ENCODE peak calls at places on chromosomes 4 and X, in four cellular contexts. K is SK-N-SH, U is K562, R is HCT116. F is an unnamed sample.

GRCh38 chr4:186068581-186069402 is at the start of gene TLR3:
- DNase-seq in K (no peak), U (no peak), R (no peak), F (no peak)

GRCh38 chr4:107243141-107243779 is 207.1 kb upstream of the DKK2 start:
- DNase-seq in K (peak; percentile 11), U (no peak), R (no peak), F (no peak)

GRCh38 chrX:140091276-140091886 is 126.1 kb upstream of the CXorf66 start:
- DNase-seq in K (peak; percentile 39), U (peak; percentile 38), R (no peak), F (no peak)

GRCh38 chr4:3123201-3123671 is 48.8 kb downstream of the HTT start:
- DNase-seq in K (no peak), U (no peak), R (no peak), F (no peak)

GRCh38 chrX:71466979-71467523 is 65.9 kb upstream of the OGT start:
- DNase-seq in K (no peak), U (no peak), R (no peak), F (no peak)

GRCh38 chr4:16122784-16123183 is 39.0 kb upstream of the PROM1 start:
- DNase-seq in K (no peak), U (no peak), R (no peak), F (no peak)

GRCh38 chrX:1108451-1109445 is 103.7 kb downstream of the CRLF2 start:
- DNase-seq in K (no peak), U (no peak), R (no peak), F (no peak)

GRCh38 chrX:72402614-72403013 is 96.9 kb upstream of the CITED1 start:
- DNase-seq in K (no peak), U (no peak), R (no peak), F (no peak)

GRCh38 chr4:42277291-42277690 is 120.0 kb upstream of the SHISA3 start:
- DNase-seq in K (no peak), U (no peak), R (no peak), F (no peak)

GRCh38 chrX:6526564-6526963 is 8.4 kb downstream of the VCX3A start:
- DNase-seq in K (no peak), U (no peak), R (no peak), F (no peak)

GRCh38 chr4:134470544-134470943 is 269.0 kb upstream of the PABPC4L start:
- DNase-seq in K (no peak), U (no peak), R (no peak), F (peak; percentile 16)

GRCh38 chr4:26573389-26573794 is 10.5 kb upstream of the TBC1D19 start:
- DNase-seq in K (no peak), U (no peak), R (no peak), F (no peak)
- TF ChIP-seq ELF1 in K (no peak), U (no peak), R (no peak), F (no peak)

DNA sequence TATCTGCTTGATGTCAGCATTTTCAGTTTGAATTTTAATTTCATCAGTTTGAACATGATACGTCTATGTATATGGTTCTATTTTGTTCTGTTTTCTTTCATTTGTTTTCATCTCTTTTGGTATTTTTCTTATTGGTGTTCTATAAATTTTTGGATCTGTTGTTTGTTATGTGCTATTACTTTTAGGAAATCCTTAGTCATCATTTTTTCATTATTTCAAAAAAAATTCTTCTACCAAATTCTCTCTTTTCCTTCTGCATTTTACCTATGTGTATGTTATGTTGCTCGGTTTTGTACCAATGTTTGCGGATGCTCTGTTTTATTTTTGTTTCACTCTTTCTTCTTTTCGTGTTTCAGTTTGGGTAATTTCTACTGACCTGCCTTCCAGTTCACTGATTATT is 32.8 kb downstream of the NPY2R start:
- DNase-seq in K (no peak), U (no peak), R (no peak), F (no peak)
- TF ChIP-seq ELF1 in K (no peak), U (no peak), R (no peak), F (no peak)

DNA sequence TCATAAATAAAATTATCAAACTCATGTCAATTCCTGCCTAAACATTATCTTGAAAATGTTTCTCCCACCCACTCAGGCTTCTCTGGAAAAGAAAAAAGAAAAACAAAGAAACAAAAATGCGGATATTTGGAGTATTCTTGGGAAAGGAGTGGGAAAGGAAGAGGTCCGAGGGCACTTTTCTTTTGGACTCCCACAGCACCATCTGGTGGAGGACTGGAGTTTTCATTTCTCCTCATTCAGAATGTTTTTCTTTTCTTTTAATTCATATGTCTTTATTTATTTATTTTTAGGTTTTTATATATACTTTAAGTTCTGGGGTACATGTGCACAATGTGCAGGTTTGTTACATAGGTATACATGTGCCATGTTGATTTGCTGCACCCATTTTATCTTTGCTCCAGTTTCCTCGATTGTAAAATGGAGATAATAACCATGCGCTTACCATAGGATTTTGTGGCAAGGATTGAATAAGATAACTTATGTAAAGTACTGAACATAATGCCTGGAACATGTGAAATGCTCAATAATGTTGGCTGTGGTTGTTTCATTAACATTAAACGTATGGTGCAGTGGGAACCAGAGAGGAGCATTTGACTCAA is 8.0 kb upstream of the KCNE5 start:
- DNase-seq in K (peak; percentile 34), U (peak; percentile 36), R (no peak), F (no peak)
- TF ChIP-seq ELF1 in K (no peak), U (no peak), R (no peak), F (no peak)

GRCh38 chr4:183556947-183557346 is 52.1 kb downstream of the ING2 start:
- DNase-seq in K (no peak), U (no peak), R (no peak), F (no peak)
- TF ChIP-seq ELF1 in K (no peak), U (no peak), R (no peak), F (no peak)

DNA sequence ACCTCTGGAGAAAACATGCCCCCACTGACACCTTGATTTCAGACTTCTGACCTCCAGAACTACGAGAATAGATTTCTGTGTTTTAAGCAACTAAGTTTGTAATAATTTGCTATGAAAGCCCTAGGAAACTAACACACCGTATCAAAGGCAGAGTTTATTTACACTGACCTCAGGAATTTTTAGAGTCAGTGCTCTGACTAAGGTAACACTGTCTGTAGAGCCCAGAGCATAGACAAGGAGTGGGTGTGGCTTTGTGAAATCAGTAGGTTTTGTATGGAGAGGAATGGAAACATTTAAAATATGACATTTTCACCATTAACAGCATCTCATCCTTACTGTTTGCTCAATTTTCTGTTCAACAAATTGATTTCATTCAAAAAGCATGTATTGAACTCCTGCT is 764.4 kb upstream of the PCDH10 start:
- DNase-seq in K (no peak), U (no peak), R (no peak), F (no peak)
- TF ChIP-seq ELF1 in K (no peak), U (no peak), R (no peak), F (no peak)

GRCh38 chr4:112770111-112770510 is 133.2 kb downstream of the LARP7 start:
- DNase-seq in K (no peak), U (no peak), R (no peak), F (no peak)
- TF ChIP-seq ELF1 in K (no peak), U (no peak), R (no peak), F (no peak)

F was measured in HepG2.